ENCODE peak calls at places on chromosomes 16 and 17, in six cellular contexts. U is HCT116; F is CD8-positive, alpha-beta T cell; W is astrocyte; D is cardiac muscle cell; O is brain microvascular endothelial cell. I is an unnamed sample.

GRCh38 chr17:65102235-65102634 is 34.9 kb upstream of the RGS9 start:
- DNase-seq in O (no peak), U (no peak), W (no peak), D (no peak), F (no peak), I (no peak)

GRCh38 chr17:76940738-76941350 is 72.6 kb downstream of the MGAT5B start:
- DNase-seq in F (no peak), D (no peak), O (no peak), W (no peak), U (no peak), I (no peak)

GRCh38 chr17:66702106-66702936 is 132.6 kb upstream of the CACNG5 start:
- DNase-seq in D (no peak), W (no peak), F (no peak), O (no peak), U (no peak), I (peak; percentile 40)

GRCh38 chr17:80455328-80455710 is 21.1 kb downstream of the NPTX1 start:
- DNase-seq in W (no peak), O (peak; percentile 38), F (peak; percentile 42), D (peak; percentile 71), U (peak; percentile 34), I (no peak)

GRCh38 chr16:87924041-87924851 is 12.1 kb downstream of the CA5A start:
- DNase-seq in U (no peak), F (no peak), W (no peak), D (no peak), O (no peak), I (peak; percentile 56)

GRCh38 chr17:28857848-28858360 is 3.1 kb downstream of the ERAL1 start:
- DNase-seq in U (no peak), W (no peak), F (no peak), O (no peak), D (no peak), I (no peak)

GRCh38 chr16:81569361-81570034 is 124.9 kb downstream of the CMIP start:
- DNase-seq in O (no peak), D (no peak), U (no peak), F (no peak), W (no peak), I (no peak)

GRCh38 chr17:68089881-68090280 is 54.3 kb downstream of the KPNA2 start:
- DNase-seq in D (no peak), F (no peak), U (peak; percentile 72), O (peak; percentile 58), W (peak; percentile 16), I (peak; percentile 12)

GRCh38 chr16:71882505-71883192 is 1.3 kb downstream of the ZNF821 start:
- DNase-seq in U (peak; percentile 72), O (peak; percentile 76), F (peak; percentile 74), D (peak; percentile 82), W (peak; percentile 46), I (peak; percentile 67)

GRCh38 chr17:252456-252855 is 71.0 kb upstream of the DOC2B start:
- DNase-seq in U (no peak), O (no peak), W (no peak), D (no peak), F (no peak), I (no peak)

GRCh38 chr17:36183001-36183810 is 6.8 kb upstream of the TBC1D3B start:
- DNase-seq in W (peak; percentile 66), D (peak; percentile 86), O (peak; percentile 52), U (peak; percentile 39), F (no peak), I (peak; percentile 66)

GRCh38 chr16:56202036-56202435 is 10.7 kb downstream of the GNAO1 start:
- DNase-seq in U (no peak), O (no peak), W (no peak), D (no peak), F (peak; percentile 53), I (peak; percentile 21)

GRCh38 chr17:2369039-2369438 is 31.7 kb downstream of the SGSM2 start:
- DNase-seq in F (no peak), W (no peak), O (no peak), D (no peak), U (no peak), I (no peak)

GRCh38 chr17:42055496-42055895 is 5.1 kb upstream of the C17orf113 start:
- DNase-seq in W (no peak), O (no peak), U (no peak), D (no peak), F (no peak), I (no peak)

GRCh38 chr16:68499011-68499410 is 40.1 kb upstream of the ZFP90 start:
- DNase-seq in U (no peak), D (no peak), O (no peak), F (no peak), W (no peak), I (no peak)

GRCh38 chr17:29136998-29137730 is 43.0 kb downstream of the MYO18A start:
- DNase-seq in U (no peak), W (peak; percentile 62), D (no peak), O (no peak), F (no peak), I (no peak)

GRCh38 chr16:13039526-13039925 is 138.1 kb downstream of the SHISA9 start:
- DNase-seq in F (no peak), U (no peak), O (no peak), W (no peak), D (no peak), I (no peak)

GRCh38 chr16:3175157-3176153 is 12.5 kb upstream of the OR1F1 start:
- DNase-seq in U (peak; percentile 80), W (no peak), D (no peak), O (peak; percentile 82), F (no peak), I (peak; percentile 78)

GRCh38 chr17:337453-337852 is 15.2 kb downstream of the RPH3AL start:
- DNase-seq in U (no peak), D (no peak), F (no peak), W (no peak), O (no peak), I (no peak)

GRCh38 chr17:21679256-21680146 is 12.8 kb upstream of the KCNJ18 start:
- DNase-seq in W (no peak), O (no peak), U (no peak), D (no peak), F (no peak), I (no peak)

GRCh38 chr17:82315703-82316358 is 1.6 kb downstream of the CD7 start:
- DNase-seq in F (peak; percentile 76), U (no peak), D (no peak), W (no peak), O (no peak), I (no peak)
- H3K27me3 ChIP-seq in F (no peaks in the 10 kb centered on the region), U (no peaks in the 10 kb centered on the region), D (no peaks in the 10 kb centered on the region), W (peaks cover 16% of the 10 kb centered on the region), O (peaks cover 29% of the 10 kb centered on the region), I (no peaks in the 10 kb centered on the region)

GRCh38 chr17:58412064-58412703 is 5.2 kb downstream of the RNF43 start:
- DNase-seq in D (no peak), U (no peak), O (no peak), W (no peak), F (no peak), I (no peak)

GRCh38 chr17:58412910-58413630 is 4.3 kb downstream of the RNF43 start:
- DNase-seq in O (no peak), D (no peak), U (no peak), F (no peak), W (no peak), I (peak; percentile 49)

GRCh38 chr17:58415371-58416055 is 1.8 kb downstream of the RNF43 start:
- DNase-seq in O (no peak), F (no peak), U (no peak), D (peak; percentile 29), W (no peak), I (peak; percentile 33)

GRCh38 chr17:58414596-58414997 is 2.7 kb downstream of the RNF43 start:
- DNase-seq in D (no peak), U (no peak), F (no peak), O (no peak), W (no peak), I (peak; percentile 44)

GRCh38 chr17:58413684-58414083 is 3.6 kb downstream of the RNF43 start:
- DNase-seq in U (no peak), F (no peak), W (no peak), O (no peak), D (no peak), I (no peak)
- H3K27me3 ChIP-seq in U (no peaks in the 10 kb centered on the region), F (no peaks in the 10 kb centered on the region), W (peaks cover 37% of the 10 kb centered on the region), O (peaks cover 11% of the 10 kb centered on the region), D (no peaks in the 10 kb centered on the region), I (no peaks in the 10 kb centered on the region)

GRCh38 chr16:86499889-86500707 is 10.2 kb upstream of the FOXF1 start:
- DNase-seq in D (no peak), W (no peak), O (no peak), F (no peak), U (no peak), I (no peak)

GRCh38 chr16:86498661-86499493 is 11.4 kb upstream of the FOXF1 start:
- DNase-seq in F (no peak), U (no peak), D (no peak), W (no peak), O (no peak), I (no peak)

GRCh38 chr16:86501989-86502855 is 8.1 kb upstream of the FOXF1 start:
- DNase-seq in W (no peak), D (no peak), O (no peak), U (no peak), F (no peak), I (no peak)

GRCh38 chr16:86502856-86503748 is 7.2 kb upstream of the FOXF1 start:
- DNase-seq in W (no peak), F (no peak), D (no peak), O (no peak), U (no peak), I (no peak)

GRCh38 chr16:86500708-86501510 is 9.4 kb upstream of the FOXF1 start:
- DNase-seq in U (no peak), W (no peak), O (no peak), D (no peak), F (no peak), I (no peak)
- H3K27me3 ChIP-seq in U (peaks cover 49% of the 10 kb centered on the region), W (peaks cover 87% of the 10 kb centered on the region), O (peaks cover 91% of the 10 kb centered on the region), D (peaks cover 100% of the 10 kb centered on the region), F (peaks cover 18% of the 10 kb centered on the region), I (peaks cover 83% of the 10 kb centered on the region)

GRCh38 chr16:65121870-65122723 is at the start of gene CDH11:
- DNase-seq in F (no peak), U (no peak), O (peak; percentile 84), W (peak; percentile 82), D (peak; percentile 83), I (peak; percentile 3)
- H3K27me3 ChIP-seq in F (no peaks in the 10 kb centered on the region), U (no peaks in the 10 kb centered on the region), O (no peaks in the 10 kb centered on the region), W (no peaks in the 10 kb centered on the region), D (peaks cover 20% of the 10 kb centered on the region), I (no peaks in the 10 kb centered on the region)